ENCODE peak calls at places on chromosome 16, in four cellular contexts. T, Y, Z and K are unnamed samples.

GRCh38 chr16:212999-213398 is 16.2 kb downstream of the LUC7L start:
- DNase-seq in Y (no peak), Z (no peak), T (peak; percentile 26), K (no peak)

GRCh38 chr16:89922884-89923639 is at the start of gene TUBB3:
- DNase-seq in Y (no peak), Z (peak; percentile 76), T (peak; percentile 79), K (no peak)

GRCh38 chr16:77434022-77434364 is 841 bp downstream of the ADAMTS18 start:
- DNase-seq in Z (no peak), T (no peak), Y (no peak), K (no peak)

GRCh38 chr16:49588729-49589384 is 215.3 kb downstream of the C16orf78 start:
- DNase-seq in Y (no peak), T (no peak), Z (no peak), K (no peak)

GRCh38 chr16:8959921-8960787 is 3.6 kb downstream of the USP7 start:
- DNase-seq in Z (no peak), T (peak; percentile 37), Y (no peak), K (no peak)

GRCh38 chr16:61421111-61421510 is 615.1 kb downstream of the CDH8 start:
- DNase-seq in Y (no peak), Z (no peak), T (no peak), K (no peak)

GRCh38 chr16:15751940-15752339 is 101.9 kb downstream of the NDE1 start:
- DNase-seq in Z (no peak), Y (no peak), T (no peak), K (no peak)

GRCh38 chr16:51538707-51539604 is 387.9 kb upstream of the SALL1 start:
- DNase-seq in T (peak; percentile 92), Y (peak; percentile 86), Z (no peak), K (peak; percentile 64)

GRCh38 chr16:88977028-88977844 is at the start of gene CBFA2T3:
- DNase-seq in Y (no peak), T (peak; percentile 68), Z (peak; percentile 70), K (no peak)

GRCh38 chr16:89691986-89692569 is 5.6 kb downstream of the CDK10 start:
- DNase-seq in Z (no peak), T (no peak), Y (no peak), K (no peak)

GRCh38 chr16:57788252-57788841 is 13.9 kb downstream of the KIFC3 start:
- DNase-seq in T (peak; percentile 39), Z (no peak), Y (no peak), K (no peak)

GRCh38 chr16:22023505-22023904 is 15.6 kb downstream of the MOSMO start:
- DNase-seq in Y (no peak), T (no peak), Z (no peak), K (no peak)

GRCh38 chr16:19419691-19420060 is 2.0 kb downstream of the TMC5 start:
- DNase-seq in Z (no peak), T (no peak), Y (no peak), K (no peak)

GRCh38 chr16:88753191-88753590 is 31.8 kb downstream of the PIEZO1 start:
- DNase-seq in T (no peak), Y (no peak), Z (no peak), K (no peak)

GRCh38 chr16:56278196-56278855 is 87.0 kb downstream of the GNAO1 start:
- DNase-seq in Y (no peak), T (no peak), Z (no peak), K (no peak)

GRCh38 chr16:9151074-9151473 is 59.6 kb downstream of the HAPSTR1 start:
- DNase-seq in T (no peak), Y (no peak), Z (no peak), K (no peak)

GRCh38 chr16:16027728-16028310 is 78.4 kb downstream of the ABCC1 start:
- DNase-seq in Z (peak; percentile 38), Y (no peak), T (no peak), K (no peak)

GRCh38 chr16:51510416-51510815 is 359.3 kb upstream of the SALL1 start:
- DNase-seq in T (no peak), Z (no peak), Y (no peak), K (no peak)

GRCh38 chr16:60553316-60553801 is 1482.9 kb downstream of the CDH8 start:
- DNase-seq in T (no peak), Y (no peak), Z (no peak), K (no peak)

GRCh38 chr16:81181013-81181720 is 57.3 kb upstream of the BCO1 start:
- DNase-seq in T (peak; percentile 98), Z (peak; percentile 32), Y (peak; percentile 96), K (peak; percentile 86)

GRCh38 chr16:65176603-65177002 is 54.7 kb upstream of the CDH11 start:
- DNase-seq in T (peak; percentile 92), Y (peak; percentile 7), Z (no peak), K (peak; percentile 48)

GRCh38 chr16:47888142-47888541 is 267.7 kb downstream of the ABCC12 start:
- DNase-seq in Y (peak; percentile 9), Z (no peak), T (peak; percentile 25), K (no peak)

GRCh38 chr16:83898463-83899271 is at the start of gene MLYCD:
- DNase-seq in Y (peak; percentile 9), T (peak; percentile 80), Z (peak; percentile 94), K (no peak)

GRCh38 chr16:31382485-31383161 is 10.5 kb upstream of the ITGAD start:
- DNase-seq in T (peak; percentile 68), Z (peak; percentile 76), Y (no peak), K (peak; percentile 5)

GRCh38 chr16:3983081-3983520 is 102.6 kb upstream of the CREBBP start:
- DNase-seq in Y (no peak), Z (peak; percentile 82), T (peak; percentile 60), K (no peak)

GRCh38 chr16:89805136-89805905 is 11.1 kb downstream of the FANCA start:
- DNase-seq in Z (no peak), T (peak; percentile 82), Y (no peak), K (peak; percentile 18)

GRCh38 chr16:73956592-73957495 is 339.8 kb upstream of the PSMD7 start:
- DNase-seq in T (peak; percentile 52), Z (peak; percentile 45), Y (peak; percentile 54), K (peak; percentile 23)

GRCh38 chr16:58337090-58337444 is 42.2 kb upstream of the PRSS54 start:
- DNase-seq in T (no peak), Z (no peak), Y (no peak), K (no peak)

GRCh38 chr16:84839054-84839453 is 19.3 kb downstream of the CRISPLD2 start:
- DNase-seq in T (peak; percentile 75), Y (no peak), Z (no peak), K (no peak)

GRCh38 chr16:81523387-81524115 is 78.9 kb downstream of the CMIP start:
- DNase-seq in Y (no peak), T (peak; percentile 28), Z (no peak), K (peak; percentile 18)

GRCh38 chr16:78984324-78984723 is 616.2 kb downstream of the MAF start:
- DNase-seq in Z (no peak), T (no peak), Y (no peak), K (no peak)

GRCh38 chr16:78045865-78046581 is 23.7 kb downstream of the CLEC3A start:
- DNase-seq in Z (peak; percentile 69), T (peak; percentile 72), Y (peak; percentile 3), K (no peak)

GRCh38 chr16:75244844-75245758 is 6.3 kb downstream of the BCAR1 start:
- DNase-seq in Y (peak; percentile 94), T (peak; percentile 98), Z (peak; percentile 69), K (peak; percentile 86)

GRCh38 chr16:66996324-66996982 is 8.1 kb downstream of the CES4A start:
- DNase-seq in Z (no peak), Y (no peak), T (peak; percentile 77), K (peak; percentile 57)

GRCh38 chr16:58272855-58273254 is 22.0 kb downstream of the PRSS54 start:
- DNase-seq in T (no peak), Y (no peak), Z (no peak), K (no peak)

GRCh38 chr16:89502319-89502843 is 5.8 kb upstream of the SPG7 start:
- DNase-seq in Z (peak; percentile 75), T (peak; percentile 78), Y (no peak), K (no peak)

GRCh38 chr16:82695806-82696205 is 69.0 kb downstream of the CDH13 start:
- DNase-seq in Z (no peak), T (peak; percentile 64), Y (no peak), K (no peak)

GRCh38 chr16:19481291-19481690 is 40.6 kb downstream of the GDE1 start:
- DNase-seq in Y (no peak), Z (no peak), T (no peak), K (no peak)

GRCh38 chr16:54815177-54815576 is 115.5 kb upstream of the IRX5 start:
- DNase-seq in Z (no peak), T (no peak), Y (no peak), K (no peak)

GRCh38 chr16:54808890-54809289 is 121.8 kb upstream of the IRX5 start:
- DNase-seq in Y (no peak), Z (no peak), T (no peak), K (no peak)

GRCh38 chr16:54816471-54816870 is 114.2 kb upstream of the IRX5 start:
- DNase-seq in Y (no peak), Z (no peak), T (no peak), K (no peak)

GRCh38 chr16:54813778-54814177 is 116.9 kb upstream of the IRX5 start:
- DNase-seq in Y (no peak), Z (no peak), T (no peak), K (no peak)

DNA sequence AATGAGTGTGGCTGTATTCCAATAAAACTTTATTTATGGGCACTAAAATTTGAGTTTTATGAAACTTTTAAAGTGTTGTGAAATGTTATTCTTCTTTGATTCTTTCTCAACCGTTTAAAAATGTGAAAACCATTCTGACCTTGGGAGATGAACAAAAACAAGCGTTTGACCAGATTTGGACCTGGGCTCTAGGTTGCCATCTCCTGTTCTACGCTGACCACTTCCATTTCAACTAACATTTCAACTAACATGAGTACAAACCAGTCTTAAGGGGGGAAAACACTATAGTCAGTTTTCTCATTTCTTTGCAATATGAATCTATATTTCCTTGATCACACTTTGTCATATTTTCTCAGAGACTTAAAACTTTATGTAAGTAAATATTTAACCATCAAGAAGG is 118.4 kb upstream of the IRX5 start:
- DNase-seq in Y (no peak), T (no peak), Z (no peak), K (peak; percentile 14)
- TF ChIP-seq CTCF in Y (peak; percentile 17), T (peak; percentile 6), Z (no peak), K (peak; percentile 37)

DNA sequence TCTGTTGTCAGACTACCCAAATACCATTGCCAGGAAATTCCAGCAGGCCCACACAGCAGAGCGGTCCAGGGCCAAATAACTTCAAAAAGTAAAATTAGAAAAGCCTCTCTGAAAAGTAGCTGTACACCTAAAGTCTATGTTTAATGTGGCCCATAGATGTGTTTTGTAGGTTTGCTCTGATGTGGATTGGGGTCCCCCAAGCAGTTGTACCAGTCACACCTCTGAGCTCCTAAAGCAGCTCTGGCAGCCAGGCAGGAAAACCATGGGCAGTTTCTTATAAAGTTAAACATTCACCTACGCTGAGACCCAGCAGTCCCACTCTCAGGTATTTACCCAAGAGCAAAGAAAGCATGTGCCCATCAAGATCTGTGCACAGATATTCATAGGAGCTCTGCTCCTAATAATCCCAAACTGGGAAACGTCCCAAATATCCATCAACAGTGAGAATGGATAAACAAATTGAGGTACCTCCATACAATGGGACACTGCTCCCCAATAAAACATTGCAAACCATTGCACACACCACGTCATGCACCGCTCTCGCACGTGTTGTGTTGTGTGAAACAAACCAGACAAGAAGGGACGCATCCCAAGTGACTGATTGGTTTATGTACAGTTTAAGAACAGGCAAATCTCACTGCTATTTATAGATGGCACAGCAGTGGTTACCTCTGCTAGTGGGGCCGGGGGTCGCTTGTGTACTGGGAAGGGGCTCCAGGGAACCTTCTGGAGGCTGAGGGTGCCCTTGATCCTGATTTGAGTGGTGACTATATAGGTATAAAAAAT is 15.8 kb upstream of the PRM1 start:
- DNase-seq in T (peak; percentile 91), Y (no peak), Z (no peak), K (no peak)
- H3K4me3 ChIP-seq in T (peak overlapping the region; percentile 12), Y (no peak overlapping the region), Z (no peak overlapping the region), K (no peak overlapping the region)

GRCh38 chr16:23889189-23889588 is 53.4 kb downstream of the PRKCB start:
- DNase-seq in Z (no peak), T (no peak), Y (no peak), K (no peak)
- TF ChIP-seq CTCF in Z (no peak), T (no peak), Y (no peak), K (no peak)

GRCh38 chr16:86761117-86761971 is 183.0 kb downstream of the FOXL1 start:
- DNase-seq in T (peak; percentile 70), Y (peak; percentile 74), Z (peak; percentile 58), K (no peak)
- H3K4me3 ChIP-seq in T (peak overlapping the region; percentile 10), Y (peak overlapping the region; percentile 14), Z (no peak overlapping the region), K (peak overlapping the region; percentile 31)